ENCODE peak calls at places on chromosomes 4 and X, in seven cellular contexts. N is WERI-Rb-1, P is AG04450, A is GM23248, U is kidney, M is mucosa of descending colon, B is ovary. H is an unnamed sample. For H3K9me3, the result is how much of the 10 kb centered on the place peaks cover.

GRCh38 chr4:94131212-94131611 is 76.5 kb upstream of the SMARCAD1 start:
- DNase-seq in A (peak), U (no peak), M (no peak), B (no peak), N (no peak), P (no peak), H (no peak)

GRCh38 chrX:14291626-14292025 is 237.7 kb upstream of the GLRA2 start:
- DNase-seq in N (no peak), U (no peak), A (no peak), P (no peak), M (no peak), B (no peak), H (no peak)

GRCh38 chr4:104524026-104524425 is 29.3 kb upstream of the CXXC4 start:
- DNase-seq in A (no peak), B (no peak), P (no peak), N (no peak), U (no peak), M (no peak), H (no peak)

GRCh38 chr4:167359711-167360110 is 125.4 kb upstream of the SPOCK3 start:
- DNase-seq in B (no peak), U (no peak), P (no peak), N (no peak), A (no peak), M (no peak), H (no peak)

GRCh38 chrX:3811331-3812311 is 98.2 kb upstream of the PRKX start:
- DNase-seq in U (no peak), P (no peak), B (peak), M (no peak), N (peak), A (peak), H (peak)

GRCh38 chr4:8090312-8090711 is 68.3 kb downstream of the ABLIM2 start:
- DNase-seq in M (peak), U (peak), B (no peak), A (peak), P (no peak), N (no peak), H (no peak)

GRCh38 chr4:141851246-141851891 is 215.0 kb downstream of the IL15 start:
- DNase-seq in N (peak), U (no peak), P (peak), B (no peak), A (peak), M (no peak), H (no peak)

GRCh38 chrX:3815896-3816664 is 102.6 kb upstream of the PRKX start:
- DNase-seq in U (peak), A (peak), M (peak), B (peak), N (peak), P (no peak), H (peak)

GRCh38 chr4:113358784-113359183 is 309.3 kb downstream of the ANK2 start:
- DNase-seq in B (no peak), U (no peak), M (no peak), P (no peak), N (no peak), A (no peak), H (no peak)

GRCh38 chr4:3112979-3113469 is 38.5 kb downstream of the HTT start:
- DNase-seq in P (no peak), B (no peak), U (no peak), A (peak), M (no peak), N (no peak), H (no peak)

GRCh38 chrX:2595258-2595657 is 94.5 kb upstream of the DHRSX start:
- DNase-seq in N (no peak), P (no peak), U (no peak), A (peak), M (no peak), B (no peak), H (no peak)
- H3K4me3 ChIP-seq in N (no peak), P (no peak), U (no peak), A (no peak), M (no peak), B (no peak), H (no peak)

GRCh38 chrX:144918936-144919335 is 328.4 kb upstream of the SPANXN1 start:
- DNase-seq in M (no peak), U (no peak), P (no peak), A (no peak), B (no peak), N (no peak), H (no peak)

DNA sequence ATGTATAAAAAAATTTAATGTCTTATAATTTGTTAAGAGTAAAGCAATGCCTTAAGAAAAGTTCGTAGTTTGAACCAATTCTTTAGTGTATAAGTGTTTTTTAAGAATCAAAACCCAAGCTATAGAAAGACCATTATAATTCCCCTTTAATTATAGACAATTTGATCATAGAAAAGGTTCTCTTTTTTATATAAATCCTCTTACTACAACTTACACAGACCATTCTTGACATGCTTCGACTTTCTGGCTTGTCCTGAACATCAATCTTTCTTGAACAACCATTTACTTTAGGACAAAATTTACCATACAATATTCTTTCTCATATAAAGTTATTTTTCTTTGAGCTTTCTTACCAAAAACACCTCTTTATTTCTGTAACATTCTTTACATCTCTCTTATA is 330.5 kb upstream of the SPANXN1 start:
- DNase-seq in P (no peak), B (no peak), M (no peak), N (no peak), U (no peak), A (no peak), H (no peak)
- H3K9me3 ChIP-seq in P (under half), B (under half), M (under half), N (under half), U (under half), A (under half), H (under half)

GRCh38 chr4:185941476-185941875 is 127.5 kb upstream of the TLR3 start:
- DNase-seq in U (no peak), N (no peak), P (no peak), B (no peak), A (no peak), M (no peak), H (no peak)

GRCh38 chr4:185931986-185932385 is 120.0 kb upstream of the SORBS2 start:
- DNase-seq in B (no peak), U (no peak), N (no peak), M (no peak), P (no peak), A (no peak), H (no peak)

GRCh38 chr4:185932491-185932890 is 120.5 kb upstream of the SORBS2 start:
- DNase-seq in N (no peak), B (no peak), P (no peak), U (no peak), M (no peak), A (no peak), H (no peak)

GRCh38 chr4:185933078-185933581 is 121.1 kb upstream of the SORBS2 start:
- DNase-seq in B (no peak), M (no peak), U (no peak), A (peak), N (no peak), P (no peak), H (no peak)

DNA sequence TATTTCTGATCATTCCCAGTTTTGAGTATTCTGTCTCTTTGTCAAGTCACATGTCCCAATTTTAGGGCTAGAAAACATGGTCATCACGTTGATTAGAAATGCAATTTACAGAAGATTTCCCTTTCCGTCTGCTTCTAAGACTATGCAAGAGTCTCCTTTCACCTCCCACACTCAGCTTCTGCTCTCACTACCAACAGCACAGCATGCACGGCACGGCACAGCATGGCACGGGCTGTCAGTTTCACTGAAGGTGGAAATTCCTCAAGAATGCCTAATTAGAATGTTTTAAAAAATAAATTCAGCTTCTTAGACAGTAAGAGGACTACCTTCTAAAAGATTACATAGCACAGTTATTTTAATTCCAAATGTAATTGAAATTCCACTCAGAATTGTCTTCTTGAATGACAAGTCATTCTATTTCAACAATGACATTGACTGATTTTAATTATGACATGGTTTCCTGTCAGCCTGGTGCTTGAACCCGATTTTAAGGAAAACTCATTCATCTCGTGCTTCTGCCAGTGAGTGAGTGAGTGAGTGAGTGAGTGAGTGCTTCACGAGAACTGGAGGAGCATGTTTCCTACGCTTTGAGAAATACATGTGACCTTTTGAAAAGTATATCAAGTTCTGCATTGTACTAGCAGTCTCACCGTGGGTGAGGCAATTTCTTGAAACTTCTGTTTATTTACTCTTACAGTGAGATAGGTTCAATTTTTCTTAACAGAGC is 124.8 kb upstream of the SORBS2 start:
- DNase-seq in U (no peak), A (no peak), B (no peak), N (no peak), M (no peak), P (no peak), H (no peak)
- H3K4me3 ChIP-seq in U (no peak), A (no peak), B (no peak), N (no peak), M (no peak), P (no peak), H (no peak)

GRCh38 chrX:104488811-104489210 is 77.2 kb upstream of the IL1RAPL2 start:
- DNase-seq in U (no peak), P (no peak), A (peak), N (no peak), M (no peak), B (no peak), H (no peak)
- H3K9me3 ChIP-seq in U (under half), P (under half), A (under half), N (under half), M (under half), B (under half), H (under half)

GRCh38 chr4:34328939-34329338 is 1915.4 kb downstream of the ARAP2 start:
- DNase-seq in U (no peak), B (no peak), A (no peak), M (no peak), P (no peak), N (no peak), H (no peak)
- H3K4me3 ChIP-seq in U (no peak), B (no peak), A (no peak), M (no peak), P (no peak), N (no peak), H (no peak)

GRCh38 chrX:54980334-54980733 is 13.7 kb downstream of the PFKFB1 start:
- DNase-seq in P (no peak), N (no peak), A (no peak), B (no peak), U (no peak), M (no peak), H (no peak)
- H3K9me3 ChIP-seq in P (under half), N (under half), A (under half), B (under half), U (under half), M (under half), H (under half)

GRCh38 chr4:41839945-41840854 is 91.7 kb upstream of the PHOX2B start:
- DNase-seq in P (no peak), M (no peak), A (no peak), N (no peak), B (no peak), U (no peak), H (no peak)

GRCh38 chr4:41838590-41838989 is 90.1 kb upstream of the PHOX2B start:
- DNase-seq in U (no peak), P (no peak), M (no peak), A (no peak), N (no peak), B (no peak), H (no peak)

DNA sequence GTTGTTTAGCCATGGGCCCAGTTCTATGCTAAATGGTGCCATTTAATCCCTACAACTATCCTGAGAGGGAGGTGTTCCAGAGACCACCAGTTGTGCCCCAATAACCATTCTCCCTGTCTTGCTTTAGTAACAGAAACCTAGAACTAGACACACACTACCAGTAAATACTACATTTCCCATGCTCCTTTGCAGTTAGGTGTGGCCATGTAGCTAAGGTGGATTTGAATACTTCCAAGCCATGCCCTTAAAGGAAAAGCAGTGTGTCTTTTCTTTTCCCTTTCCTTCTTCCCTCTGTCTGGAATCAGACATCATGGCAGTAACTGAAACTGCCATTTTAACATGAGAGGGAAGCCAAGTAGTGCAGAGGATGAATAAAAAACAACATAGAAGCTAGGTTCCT is 90.9 kb upstream of the TMEM33 start:
- DNase-seq in B (no peak), P (no peak), M (no peak), N (no peak), U (no peak), A (no peak), H (no peak)
- H3K4me3 ChIP-seq in B (no peak), P (no peak), M (no peak), N (no peak), U (no peak), A (no peak), H (no peak)

GRCh38 chrX:135893294-135893817 is at the start of the genes CT45A10 and SAGE1:
- DNase-seq in B (no peak), A (no peak), P (no peak), U (peak), N (no peak), M (no peak), H (no peak)
- H3K9me3 ChIP-seq in B (under half), A (under half), P (under half), U (under half), N (under half), M (under half), H (under half)

GRCh38 chrX:41906515-41907165 is 16.7 kb downstream of the CASK start:
- DNase-seq in N (no peak), A (peak), U (no peak), B (no peak), P (no peak), M (no peak), H (no peak)
- H3K4me3 ChIP-seq in N (no peak), A (no peak), U (no peak), B (no peak), P (no peak), M (no peak), H (no peak)